ENCODE peak calls at places on chromosomes 4 and X, in four cellular contexts. One of them, this sample, is unnamed.

GRCh38 chrX:486325-486724 is 99.6 kb upstream of the PPP2R3B start:
- DNase-seq in GM23338: no peak
- DNase-seq in BJ: no peak
- DNase-seq in K562: no peak
- DNase-seq in this sample: no peak

GRCh38 chrX:136147320-136147901 is at the start of gene FHL1:
- DNase-seq in GM23338: peak
- DNase-seq in BJ: no peak
- DNase-seq in K562: peak
- DNase-seq in this sample: no peak

GRCh38 chr4:33924239-33924638 is 2320.1 kb downstream of the ARAP2 start:
- DNase-seq in GM23338: peak
- DNase-seq in BJ: peak
- DNase-seq in K562: no peak
- DNase-seq in this sample: no peak

GRCh38 chr4:37453004-37453360 is 208.4 kb downstream of the NWD2 start:
- DNase-seq in GM23338: peak
- DNase-seq in BJ: no peak
- DNase-seq in K562: peak
- DNase-seq in this sample: no peak

GRCh38 chr4:40940317-40940720 is 190.6 kb downstream of the NSUN7 start:
- DNase-seq in GM23338: no peak
- DNase-seq in BJ: no peak
- DNase-seq in K562: no peak
- DNase-seq in this sample: no peak

GRCh38 chr4:113057891-113058290 is 8.4 kb downstream of the ANK2 start:
- DNase-seq in GM23338: no peak
- DNase-seq in BJ: no peak
- DNase-seq in K562: no peak
- DNase-seq in this sample: no peak

GRCh38 chr4:169690787-169691186 is 67.0 kb downstream of the HPF1 start:
- DNase-seq in GM23338: no peak
- DNase-seq in BJ: no peak
- DNase-seq in K562: no peak
- DNase-seq in this sample: no peak

GRCh38 chr4:14667624-14668295 is 334.5 kb upstream of the CPEB2 start:
- DNase-seq in GM23338: no peak
- DNase-seq in BJ: no peak
- DNase-seq in K562: no peak
- DNase-seq in this sample: no peak

GRCh38 chr4:13415068-13415785 is 68.9 kb downstream of the RAB28 start:
- DNase-seq in GM23338: peak
- DNase-seq in BJ: no peak
- DNase-seq in K562: no peak
- DNase-seq in this sample: no peak

GRCh38 chrX:119605398-119605738 is 856 bp downstream of the NKRF start:
- DNase-seq in GM23338: peak
- DNase-seq in BJ: no peak
- DNase-seq in K562: no peak
- DNase-seq in this sample: no peak

GRCh38 chr4:54586343-54586953 is 71.3 kb upstream of the KIT start:
- DNase-seq in GM23338: no peak
- DNase-seq in BJ: peak
- DNase-seq in K562: no peak
- DNase-seq in this sample: no peak

GRCh38 chr4:34250562-34250961 is 1993.8 kb downstream of the ARAP2 start:
- DNase-seq in GM23338: no peak
- DNase-seq in BJ: no peak
- DNase-seq in K562: no peak
- DNase-seq in this sample: no peak

GRCh38 chr4:123364906-123365305 is 31.7 kb upstream of the SPRY1 start:
- DNase-seq in GM23338: no peak
- DNase-seq in BJ: no peak
- DNase-seq in K562: no peak
- DNase-seq in this sample: no peak

GRCh38 chr4:44845309-44845708 is 119.0 kb upstream of the GNPDA2 start:
- DNase-seq in GM23338: no peak
- DNase-seq in BJ: no peak
- DNase-seq in K562: no peak
- DNase-seq in this sample: no peak

GRCh38 chrX:131728295-131729145 is 184.6 kb downstream of the OR13H1 start:
- DNase-seq in GM23338: no peak
- DNase-seq in BJ: no peak
- DNase-seq in K562: no peak
- DNase-seq in this sample: peak

GRCh38 chr4:39792529-39792928 is 94.6 kb downstream of the UBE2K start:
- DNase-seq in GM23338: no peak
- DNase-seq in BJ: no peak
- DNase-seq in K562: no peak
- DNase-seq in this sample: no peak

GRCh38 chr4:174157106-174157607 is 126.3 kb downstream of the FBXO8 start:
- DNase-seq in GM23338: no peak
- DNase-seq in BJ: no peak
- DNase-seq in K562: peak
- DNase-seq in this sample: no peak

GRCh38 chr4:174152717-174153466 is 130.6 kb downstream of the FBXO8 start:
- DNase-seq in GM23338: peak
- DNase-seq in BJ: no peak
- DNase-seq in K562: no peak
- DNase-seq in this sample: no peak

GRCh38 chr4:174154455-174154854 is 129.0 kb downstream of the FBXO8 start:
- DNase-seq in GM23338: no peak
- DNase-seq in BJ: peak
- DNase-seq in K562: no peak
- DNase-seq in this sample: no peak

GRCh38 chr4:174156239-174156826 is 127.1 kb downstream of the FBXO8 start:
- DNase-seq in GM23338: peak
- DNase-seq in BJ: no peak
- DNase-seq in K562: peak
- DNase-seq in this sample: no peak
- TF ChIP-seq CTCF in GM23338: peak
- TF ChIP-seq CTCF in BJ: peak
- TF ChIP-seq CTCF in K562: peak
- TF ChIP-seq CTCF in this sample: peak

DNA sequence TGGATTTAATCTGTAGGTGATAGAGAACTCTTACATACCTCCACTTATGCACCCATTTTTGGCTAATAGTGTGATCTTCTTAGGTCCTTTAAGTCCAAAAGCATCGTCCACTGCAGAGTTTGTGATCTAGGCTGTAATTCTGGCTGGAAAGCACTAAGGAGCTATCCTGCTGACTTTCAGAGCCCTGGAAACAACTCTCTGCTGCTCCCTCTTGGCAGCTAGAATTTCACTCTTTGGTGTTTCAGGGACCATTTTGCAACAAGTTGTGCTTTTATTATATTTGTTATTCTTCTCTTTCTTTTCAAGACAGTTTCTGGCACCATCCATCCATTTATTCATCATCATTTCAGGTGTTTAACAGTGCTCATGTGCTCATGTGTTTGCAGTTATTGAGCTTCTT is 130.0 kb downstream of the RBM46 start:
- DNase-seq in GM23338: peak
- DNase-seq in BJ: no peak
- DNase-seq in K562: no peak
- DNase-seq in this sample: no peak
- TF ChIP-seq CTCF in GM23338: peak
- TF ChIP-seq CTCF in BJ: peak
- TF ChIP-seq CTCF in K562: no peak
- TF ChIP-seq CTCF in this sample: no peak

DNA sequence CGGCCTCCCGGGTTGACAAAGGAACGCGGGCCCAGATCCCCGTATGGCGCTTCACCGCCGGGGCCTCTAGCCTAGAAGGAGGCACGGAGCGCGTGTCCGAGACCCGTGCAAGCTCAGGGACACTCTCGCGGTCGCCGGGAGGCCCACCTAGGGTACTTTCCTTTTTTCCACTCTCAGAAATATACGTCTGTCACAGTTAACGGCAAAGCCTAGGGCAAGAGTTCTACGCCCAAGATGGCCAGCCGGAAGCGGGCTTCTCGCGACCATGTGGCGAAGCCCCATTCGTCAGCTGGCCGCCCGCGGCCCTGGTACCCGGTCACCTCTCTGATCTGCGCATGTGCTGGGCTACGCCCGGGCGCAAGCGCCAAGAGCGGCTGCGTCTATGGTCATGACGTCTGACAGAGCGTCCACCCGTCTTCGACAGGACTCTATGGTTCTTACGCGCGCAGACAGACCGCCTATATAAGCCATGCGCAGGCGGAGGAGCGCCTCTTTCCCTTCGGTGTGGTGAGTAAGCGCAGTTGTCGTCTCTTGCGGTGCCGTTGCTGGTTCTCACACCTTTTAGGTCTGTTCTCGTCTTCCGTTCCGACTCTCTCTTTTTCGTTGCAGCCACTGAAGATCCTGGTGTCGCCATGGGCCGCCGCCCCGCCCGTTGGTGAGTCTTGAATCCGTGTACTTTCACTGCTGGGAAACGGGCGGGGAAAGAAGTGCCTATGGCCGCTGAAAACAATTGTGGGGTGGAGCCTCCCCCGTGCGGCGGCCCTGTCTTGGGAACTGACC is at the start of gene RPL10:
- DNase-seq in GM23338: peak
- DNase-seq in BJ: peak
- DNase-seq in K562: peak
- DNase-seq in this sample: peak
- TF ChIP-seq CTCF in GM23338: no peak
- TF ChIP-seq CTCF in BJ: no peak
- TF ChIP-seq CTCF in K562: peak
- TF ChIP-seq CTCF in this sample: no peak

GRCh38 chr4:25792843-25793242 is 69.9 kb downstream of the SEL1L3 start:
- DNase-seq in GM23338: no peak
- DNase-seq in BJ: no peak
- DNase-seq in K562: no peak
- DNase-seq in this sample: no peak

GRCh38 chr4:25788839-25789238 is 73.9 kb downstream of the SEL1L3 start:
- DNase-seq in GM23338: no peak
- DNase-seq in BJ: no peak
- DNase-seq in K562: no peak
- DNase-seq in this sample: no peak

GRCh38 chr4:25790024-25790423 is 72.8 kb downstream of the SEL1L3 start:
- DNase-seq in GM23338: no peak
- DNase-seq in BJ: no peak
- DNase-seq in K562: no peak
- DNase-seq in this sample: no peak

GRCh38 chr4:25795091-25795490 is 67.7 kb downstream of the SEL1L3 start:
- DNase-seq in GM23338: no peak
- DNase-seq in BJ: no peak
- DNase-seq in K562: no peak
- DNase-seq in this sample: no peak

GRCh38 chr4:25792200-25792791 is 70.5 kb downstream of the SEL1L3 start:
- DNase-seq in GM23338: peak
- DNase-seq in BJ: no peak
- DNase-seq in K562: peak
- DNase-seq in this sample: peak
- TF ChIP-seq CTCF in GM23338: peak
- TF ChIP-seq CTCF in BJ: peak
- TF ChIP-seq CTCF in K562: peak
- TF ChIP-seq CTCF in this sample: peak

GRCh38 chr4:47390438-47391125 is 72.9 kb downstream of the COMMD8 start:
- DNase-seq in GM23338: no peak
- DNase-seq in BJ: no peak
- DNase-seq in K562: no peak
- DNase-seq in this sample: no peak

GRCh38 chr4:47383829-47384427 is 79.6 kb downstream of the COMMD8 start:
- DNase-seq in GM23338: peak
- DNase-seq in BJ: no peak
- DNase-seq in K562: peak
- DNase-seq in this sample: no peak

GRCh38 chr4:47386592-47387235 is 76.8 kb downstream of the COMMD8 start:
- DNase-seq in GM23338: no peak
- DNase-seq in BJ: no peak
- DNase-seq in K562: no peak
- DNase-seq in this sample: no peak

GRCh38 chr4:47381172-47381571 is 82.3 kb downstream of the COMMD8 start:
- DNase-seq in GM23338: no peak
- DNase-seq in BJ: no peak
- DNase-seq in K562: no peak
- DNase-seq in this sample: no peak

GRCh38 chr4:47386146-47386545 is 77.4 kb downstream of the COMMD8 start:
- DNase-seq in GM23338: no peak
- DNase-seq in BJ: no peak
- DNase-seq in K562: no peak
- DNase-seq in this sample: no peak
- TF ChIP-seq CTCF in GM23338: no peak
- TF ChIP-seq CTCF in BJ: no peak
- TF ChIP-seq CTCF in K562: no peak
- TF ChIP-seq CTCF in this sample: no peak

GRCh38 chrX:138128025-138128671 is 562.2 kb downstream of the ZIC3 start:
- DNase-seq in GM23338: peak
- DNase-seq in BJ: no peak
- DNase-seq in K562: peak
- DNase-seq in this sample: no peak
- TF ChIP-seq CTCF in GM23338: peak
- TF ChIP-seq CTCF in BJ: peak
- TF ChIP-seq CTCF in K562: peak
- TF ChIP-seq CTCF in this sample: peak